ENCODE peak calls at places on chromosome 13, in ten cellular contexts. W is ovary; F is stimulated activated CD4-positive, alpha-beta T cell treated with anti-CD3 and anti-CD28 coated beads, Interleukin-15, amount 100 ng/mL, for 1 hour; H is tibial artery; N is mammary epithelial cell; V is tibial nerve; J is sigmoid colon; P is activated naive CD4-positive, alpha-beta T cell treated with anti-CD3 and anti-CD28 coated beads, Interleukin-2, amount 50 U/mL, for 72 hours; Q is lower leg skin; G is progenitor cell of endocrine pancreas. R is an unnamed sample.

GRCh38 chr13:93758575-93758974 is 532.0 kb downstream of the GPC6 start:
- DNase-seq in W (no peak), F (no peak), H (no peak), N (peak), V (no peak), J (no peak), P (no peak), Q (no peak), G (no peak), R (peak)

GRCh38 chr13:28059214-28059613 is 41.2 kb downstream of the FLT3 start:
- DNase-seq in W (no peak), F (peak), H (no peak), N (peak), V (peak), J (no peak), P (peak), Q (no peak), G (no peak), R (no peak)

GRCh38 chr13:95678967-95679366 is 2.0 kb downstream of the DNAJC3 start:
- DNase-seq in W (no peak), F (no peak), H (no peak), N (no peak), V (no peak), J (no peak), P (no peak), Q (no peak), G (no peak), R (no peak)

GRCh38 chr13:113564331-113565023 is 20.1 kb upstream of the TFDP1 start:
- DNase-seq in W (no peak), F (no peak), H (no peak), N (no peak), V (no peak), J (peak), P (no peak), Q (peak), G (no peak), R (no peak)

GRCh38 chr13:23715762-23716235 is 145.6 kb downstream of the TNFRSF19 start:
- DNase-seq in W (no peak), F (no peak), H (no peak), N (no peak), V (no peak), J (no peak), P (no peak), Q (no peak), G (no peak), R (peak)

GRCh38 chr13:49936943-49937273 is 768 bp upstream of the SPRYD7 start:
- DNase-seq in W (no peak), F (no peak), H (no peak), N (no peak), V (no peak), J (no peak), P (no peak), Q (no peak), G (no peak), R (no peak)

GRCh38 chr13:94335786-94336357 is 143.6 kb downstream of the DCT start:
- DNase-seq in W (no peak), F (no peak), H (no peak), N (no peak), V (no peak), J (no peak), P (no peak), Q (no peak), G (no peak), R (peak)

GRCh38 chr13:54775501-54776191 is 1747.0 kb downstream of the OLFM4 start:
- DNase-seq in W (no peak), F (no peak), H (no peak), N (no peak), V (no peak), J (no peak), P (no peak), Q (no peak), G (no peak), R (no peak)

GRCh38 chr13:102197193-102197592 is 204.7 kb downstream of the FGF14 start:
- DNase-seq in W (no peak), F (no peak), H (no peak), N (peak), V (no peak), J (no peak), P (no peak), Q (no peak), G (no peak), R (peak)

GRCh38 chr13:73825143-73825542 is 309.1 kb downstream of the KLF12 start:
- DNase-seq in W (no peak), F (no peak), H (no peak), N (no peak), V (no peak), J (no peak), P (no peak), Q (no peak), G (no peak), R (no peak)

GRCh38 chr13:103542648-103543047 is 476.4 kb upstream of the SLC10A2 start:
- DNase-seq in W (no peak), F (no peak), H (no peak), N (no peak), V (no peak), J (no peak), P (no peak), Q (no peak), G (no peak), R (no peak)

GRCh38 chr13:110957181-110957884 is 42.5 kb upstream of the ANKRD10 start:
- DNase-seq in W (no peak), F (no peak), H (no peak), N (peak), V (no peak), J (no peak), P (no peak), Q (no peak), G (no peak), R (peak)

GRCh38 chr13:110162053-110162452 is 144.9 kb downstream of the COL4A1 start:
- DNase-seq in W (no peak), F (no peak), H (no peak), N (no peak), V (no peak), J (no peak), P (no peak), Q (no peak), G (no peak), R (no peak)

GRCh38 chr13:35984776-35985453 is 146.3 kb downstream of the DCLK1 start:
- DNase-seq in W (no peak), F (no peak), H (no peak), N (no peak), V (no peak), J (no peak), P (no peak), Q (no peak), G (no peak), R (no peak)

GRCh38 chr13:70339738-70340137 is 231.5 kb upstream of the KLHL1 start:
- DNase-seq in W (no peak), F (no peak), H (no peak), N (peak), V (no peak), J (no peak), P (no peak), Q (no peak), G (no peak), R (peak)

GRCh38 chr13:91115776-91116175 is 231.7 kb upstream of the MIR17HG start:
- DNase-seq in W (no peak), F (no peak), H (no peak), N (no peak), V (no peak), J (no peak), P (no peak), Q (no peak), G (no peak), R (no peak)

GRCh38 chr13:58478858-58479257 is 847.3 kb downstream of the PCDH17 start:
- DNase-seq in W (no peak), F (no peak), H (no peak), N (no peak), V (no peak), J (no peak), P (no peak), Q (no peak), G (no peak), R (no peak)

GRCh38 chr13:110359840-110360301 is 52.8 kb downstream of the COL4A2 start:
- DNase-seq in W (no peak), F (no peak), H (no peak), N (no peak), V (no peak), J (no peak), P (no peak), Q (no peak), G (no peak), R (no peak)

GRCh38 chr13:101499406-101499805 is 46.9 kb downstream of the ITGBL1 start:
- DNase-seq in W (no peak), F (no peak), H (no peak), N (no peak), V (no peak), J (no peak), P (no peak), Q (no peak), G (no peak), R (peak)

GRCh38 chr13:110462091-110462490 is 99.4 kb downstream of the RAB20 start:
- DNase-seq in W (no peak), F (no peak), H (no peak), N (no peak), V (no peak), J (no peak), P (no peak), Q (no peak), G (no peak), R (no peak)

GRCh38 chr13:40028446-40028845 is 373.0 kb downstream of the COG6 start:
- DNase-seq in W (no peak), F (no peak), H (no peak), N (no peak), V (no peak), J (no peak), P (no peak), Q (no peak), G (no peak), R (no peak)

GRCh38 chr13:46374710-46375109 is 12.3 kb downstream of the RUBCNL start:
- DNase-seq in W (no peak), F (no peak), H (no peak), N (no peak), V (no peak), J (no peak), P (no peak), Q (no peak), G (no peak), R (peak)

GRCh38 chr13:93079294-93079693 is 147.3 kb upstream of the GPC6 start:
- DNase-seq in W (no peak), F (no peak), H (no peak), N (peak), V (no peak), J (no peak), P (no peak), Q (no peak), G (no peak), R (no peak)

GRCh38 chr13:77952737-77953136 is 34.1 kb upstream of the EDNRB start:
- DNase-seq in W (no peak), F (no peak), H (no peak), N (no peak), V (no peak), J (no peak), P (no peak), Q (no peak), G (no peak), R (no peak)

GRCh38 chr13:94028234-94029145 is 451.0 kb downstream of the DCT start:
- DNase-seq in W (no peak), F (no peak), H (no peak), N (no peak), V (no peak), J (no peak), P (no peak), Q (no peak), G (no peak), R (no peak)

GRCh38 chr13:75489502-75490263 is 7.7 kb upstream of the TBC1D4 start:
- DNase-seq in W (no peak), F (no peak), H (no peak), N (peak), V (no peak), J (no peak), P (no peak), Q (no peak), G (no peak), R (peak)

GRCh38 chr13:51689597-51689996 is 105.3 kb downstream of the WDFY2 start:
- DNase-seq in W (no peak), F (no peak), H (no peak), N (peak), V (no peak), J (no peak), P (no peak), Q (no peak), G (no peak), R (peak)

GRCh38 chr13:32905864-32906180 is 110.4 kb upstream of the KL start:
- DNase-seq in W (peak), F (no peak), H (peak), N (no peak), V (peak), J (peak), P (no peak), Q (no peak), G (no peak), R (no peak)

GRCh38 chr13:26558074-26558805 is 757 bp downstream of the WASF3 start:
- DNase-seq in W (peak), F (no peak), H (no peak), N (peak), V (no peak), J (no peak), P (peak), Q (peak), G (peak), R (no peak)

GRCh38 chr13:101747039-101747438 is 294.6 kb downstream of the ITGBL1 start:
- DNase-seq in W (no peak), F (no peak), H (no peak), N (no peak), V (no peak), J (no peak), P (no peak), Q (no peak), G (no peak), R (no peak)

GRCh38 chr13:93270769-93271753 is 44.5 kb downstream of the GPC6 start:
- DNase-seq in W (no peak), F (no peak), H (no peak), N (no peak), V (no peak), J (no peak), P (no peak), Q (no peak), G (no peak), R (no peak)

GRCh38 chr13:29046588-29046987 is 226.4 kb downstream of the MTUS2 start:
- DNase-seq in W (no peak), F (no peak), H (no peak), N (no peak), V (no peak), J (no peak), P (no peak), Q (no peak), G (no peak), R (no peak)

GRCh38 chr13:102020611-102021216 is 381.1 kb downstream of the FGF14 start:
- DNase-seq in W (no peak), F (no peak), H (no peak), N (peak), V (no peak), J (no peak), P (no peak), Q (no peak), G (no peak), R (peak)

GRCh38 chr13:86838411-86839120 is 832.6 kb upstream of the SLITRK5 start:
- DNase-seq in W (no peak), F (no peak), H (no peak), N (no peak), V (no peak), J (no peak), P (no peak), Q (no peak), G (no peak), R (no peak)

GRCh38 chr13:83941669-83942335 is 59.5 kb upstream of the SLITRK1 start:
- DNase-seq in W (no peak), F (no peak), H (no peak), N (peak), V (no peak), J (no peak), P (no peak), Q (no peak), G (no peak), R (peak)

GRCh38 chr13:98819382-98819781 is 66.9 kb upstream of the SLC15A1 start:
- DNase-seq in W (no peak), F (no peak), H (no peak), N (no peak), V (no peak), J (no peak), P (no peak), Q (no peak), G (no peak), R (no peak)

GRCh38 chr13:94154362-94154761 is 325.1 kb downstream of the DCT start:
- DNase-seq in W (no peak), F (no peak), H (peak), N (peak), V (peak), J (no peak), P (no peak), Q (no peak), G (no peak), R (no peak)

GRCh38 chr13:46698910-46699460 is 98.0 kb downstream of the ESD start:
- DNase-seq in W (no peak), F (no peak), H (no peak), N (no peak), V (no peak), J (no peak), P (no peak), Q (no peak), G (no peak), R (no peak)

GRCh38 chr13:111629933-111630332 is 309.5 kb downstream of the TEX29 start:
- DNase-seq in W (no peak), F (no peak), H (no peak), N (no peak), V (no peak), J (no peak), P (no peak), Q (no peak), G (no peak), R (no peak)

R was measured in HT1080.